ENCODE peak calls at places on chromosome 22, in six cellular contexts. S, Q, F, I, M and G are unnamed samples.

GRCh38 chr22:36486619-36487384 is 5.4 kb upstream of the TXN2 start:
- DNase-seq in S (no peak), Q (peak), F (no peak), I (no peak), M (peak), G (no peak)

GRCh38 chr22:46043339-46043738 is 66.4 kb upstream of the WNT7B start:
- DNase-seq in S (no peak), Q (no peak), F (no peak), I (no peak), M (no peak), G (no peak)

GRCh38 chr22:39662677-39663034 is 92.1 kb downstream of the CACNA1I start:
- DNase-seq in S (no peak), Q (no peak), F (no peak), I (no peak), M (no peak), G (no peak)

GRCh38 chr22:44601725-44602124 is 100.3 kb upstream of the PRR5 start:
- DNase-seq in S (no peak), Q (no peak), F (no peak), I (no peak), M (no peak), G (peak)

GRCh38 chr22:39592104-39593060 is 21.8 kb downstream of the CACNA1I start:
- DNase-seq in S (no peak), Q (no peak), F (no peak), I (no peak), M (no peak), G (no peak)

GRCh38 chr22:35749808-35750207 is 32.1 kb downstream of the APOL5 start:
- DNase-seq in S (no peak), Q (no peak), F (no peak), I (peak), M (no peak), G (no peak)

GRCh38 chr22:37516456-37516855 is 2.8 kb downstream of the CARD10 start:
- DNase-seq in S (no peak), Q (no peak), F (no peak), I (no peak), M (no peak), G (no peak)

GRCh38 chr22:50694099-50694498 is 21.5 kb downstream of the SHANK3 start:
- DNase-seq in S (no peak), Q (no peak), F (no peak), I (no peak), M (no peak), G (no peak)

GRCh38 chr22:20107951-20108756 is 7.8 kb upstream of the RANBP1 start:
- DNase-seq in S (no peak), Q (no peak), F (no peak), I (no peak), M (no peak), G (peak)

GRCh38 chr22:45889539-45890350 is 87.2 kb downstream of the WNT7B start:
- DNase-seq in S (peak), Q (no peak), F (no peak), I (no peak), M (peak), G (peak)

GRCh38 chr22:30743257-30744020 is 48.8 kb downstream of the OSBP2 start:
- DNase-seq in S (no peak), Q (no peak), F (no peak), I (no peak), M (peak), G (no peak)

GRCh38 chr22:27650572-27650971 is 151.0 kb downstream of the MN1 start:
- DNase-seq in S (no peak), Q (no peak), F (no peak), I (no peak), M (no peak), G (peak)

GRCh38 chr22:23302171-23303002 is 122.1 kb downstream of the BCR start:
- DNase-seq in S (no peak), Q (no peak), F (no peak), I (no peak), M (peak), G (no peak)

GRCh38 chr22:47162865-47163264 is 400.4 kb downstream of the TBC1D22A start:
- DNase-seq in S (no peak), Q (no peak), F (no peak), I (no peak), M (no peak), G (peak)

GRCh38 chr22:19844423-19845368 is 10.0 kb downstream of the GNB1L start:
- DNase-seq in S (peak), Q (no peak), F (no peak), I (no peak), M (peak), G (peak)

GRCh38 chr22:49966716-49967332 is 6.3 kb downstream of the PIM3 start:
- DNase-seq in S (no peak), Q (no peak), F (no peak), I (no peak), M (peak), G (peak)

GRCh38 chr22:22574361-22574760 is 15.3 kb upstream of the PRAME start:
- DNase-seq in S (no peak), Q (no peak), F (no peak), I (no peak), M (no peak), G (no peak)

GRCh38 chr22:40348025-40348658 is 1.8 kb downstream of the ADSL start:
- DNase-seq in S (peak), Q (peak), F (no peak), I (peak), M (peak), G (peak)

GRCh38 chr22:44825310-44826150 is 73.2 kb downstream of the ARHGAP8 start:
- DNase-seq in S (no peak), Q (no peak), F (no peak), I (no peak), M (no peak), G (no peak)

GRCh38 chr22:27456696-27457503 is 344.7 kb downstream of the MN1 start:
- DNase-seq in S (no peak), Q (no peak), F (no peak), I (no peak), M (no peak), G (no peak)

GRCh38 chr22:18057568-18058209 is 20.1 kb upstream of the PEX26 start:
- DNase-seq in S (peak), Q (no peak), F (no peak), I (peak), M (peak), G (peak)